ENCODE peak calls at places on chromosomes 4 and X, in six cellular contexts. R is GM13976, M is left lung, F is neural progenitor cell, N is cardiac muscle cell, G is fibroblast of pulmonary artery. S is an unnamed sample.

GRCh38 chrX:33725556-33726232 is 406.4 kb downstream of the FAM47A start:
- DNase-seq in R (peak; percentile 4), M (no peak), F (peak; percentile 72), N (no peak), G (peak; percentile 3), S (no peak)

GRCh38 chr4:119207051-119207450 is 5.5 kb upstream of the USP53 start:
- DNase-seq in R (no peak), M (no peak), F (no peak), N (peak; percentile 80), G (peak; percentile 76), S (no peak)

GRCh38 chrX:150566734-150567182 is 1.7 kb upstream of the MTM1 start:
- DNase-seq in R (no peak), M (no peak), F (peak; percentile 89), N (no peak), G (no peak), S (no peak)

GRCh38 chr4:126470862-126471261 is 1156.1 kb downstream of the FAT4 start:
- DNase-seq in R (no peak), M (no peak), F (no peak), N (peak; percentile 48), G (peak; percentile 83), S (no peak)

GRCh38 chr4:60314367-60314766 is 885.8 kb upstream of the ADGRL3 start:
- DNase-seq in R (no peak), M (no peak), F (no peak), N (no peak), G (no peak), S (no peak)

GRCh38 chr4:20254517-20255250 is 3.0 kb downstream of the SLIT2 start:
- DNase-seq in R (peak; percentile 35), M (peak; percentile 74), F (peak; percentile 75), N (peak; percentile 75), G (peak; percentile 61), S (no peak)

GRCh38 chr4:182240161-182241130 is 2.8 kb upstream of the TENM3 start:
- DNase-seq in R (no peak), M (no peak), F (peak; percentile 26), N (peak; percentile 71), G (peak; percentile 57), S (no peak)

GRCh38 chr4:188245651-188246050 is 106.4 kb downstream of the TRIML1 start:
- DNase-seq in R (no peak), M (no peak), F (peak; percentile 47), N (no peak), G (no peak), S (no peak)

GRCh38 chr4:25347971-25348370 is 29.1 kb upstream of the ANAPC4 start:
- DNase-seq in R (no peak), M (no peak), F (no peak), N (no peak), G (no peak), S (no peak)

GRCh38 chrX:130994671-130995070 is 63.5 kb upstream of the ARHGAP36 start:
- DNase-seq in R (peak; percentile 3), M (no peak), F (peak; percentile 58), N (peak; percentile 10), G (peak; percentile 12), S (no peak)

GRCh38 chr4:128590773-128591172 is 218.7 kb upstream of the JADE1 start:
- DNase-seq in R (no peak), M (no peak), F (no peak), N (peak; percentile 27), G (no peak), S (no peak)

GRCh38 chrX:10071451-10072163 is 85.2 kb upstream of the CLCN4 start:
- DNase-seq in R (no peak), M (no peak), F (no peak), N (no peak), G (peak; percentile 14), S (no peak)

GRCh38 chr4:155170569-155170968 is 37.9 kb upstream of the NPY2R start:
- DNase-seq in R (no peak), M (no peak), F (no peak), N (no peak), G (no peak), S (no peak)
- TF ChIP-seq CTCF in R (no peak), M (no peak), F (no peak), N (no peak), G (no peak), S (no peak)

DNA sequence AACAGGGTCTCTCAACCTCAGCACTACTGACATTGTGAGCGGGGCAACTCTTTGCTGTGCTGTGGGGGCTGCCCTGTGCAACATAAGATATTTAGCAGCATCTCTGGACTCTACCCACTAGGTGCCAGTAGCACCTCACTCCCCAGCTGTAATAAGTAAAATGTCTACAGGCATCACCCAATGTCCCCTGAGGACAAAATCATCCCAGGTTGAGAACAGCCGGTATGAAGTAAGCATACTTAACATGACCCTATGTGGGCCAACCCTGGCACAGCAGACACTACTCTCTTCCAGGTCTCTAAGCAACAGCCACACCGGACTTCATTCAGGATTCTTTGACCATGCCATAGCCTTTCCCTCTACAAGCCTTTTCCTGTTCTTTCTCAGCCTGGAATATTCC is 10.5 kb upstream of the MGST2 start:
- DNase-seq in R (no peak), M (no peak), F (peak; percentile 33), N (peak; percentile 73), G (peak; percentile 82), S (no peak)
- TF ChIP-seq CTCF in R (peak; percentile 27), M (peak; percentile 27), F (peak; percentile 41), N (peak; percentile 45), G (peak; percentile 62), S (no peak)

GRCh38 chr4:40980318-40980883 is 230.6 kb downstream of the NSUN7 start:
- DNase-seq in R (no peak), M (no peak), F (peak; percentile 54), N (peak; percentile 46), G (peak; percentile 58), S (no peak)
- TF ChIP-seq CTCF in R (peak; percentile 32), M (peak; percentile 24), F (peak; percentile 62), N (peak; percentile 55), G (peak; percentile 66), S (no peak)

DNA sequence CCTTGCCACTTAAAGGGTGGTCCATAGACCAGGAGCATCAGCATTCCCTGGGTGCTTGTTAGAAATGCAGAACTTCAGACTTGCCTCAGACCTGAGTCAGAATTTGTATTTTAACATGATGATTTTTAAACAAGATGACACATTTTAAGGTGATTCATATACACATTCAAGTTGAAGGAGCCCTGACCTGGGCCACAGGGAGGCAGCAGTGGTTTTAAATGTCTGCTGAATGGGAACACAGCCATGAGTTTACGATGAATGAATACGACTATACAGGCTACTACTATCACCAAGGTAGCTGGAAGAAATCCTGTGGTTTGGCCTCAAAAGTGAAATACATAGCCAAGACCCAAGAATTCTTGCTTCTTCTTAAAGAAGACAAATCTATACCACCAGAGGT is 2.9 kb downstream of the HDAC8 start:
- DNase-seq in R (no peak), M (no peak), F (no peak), N (peak; percentile 84), G (peak; percentile 79), S (no peak)
- TF ChIP-seq CTCF in R (no peak), M (no peak), F (no peak), N (peak; percentile 38), G (peak; percentile 32), S (no peak)

DNA sequence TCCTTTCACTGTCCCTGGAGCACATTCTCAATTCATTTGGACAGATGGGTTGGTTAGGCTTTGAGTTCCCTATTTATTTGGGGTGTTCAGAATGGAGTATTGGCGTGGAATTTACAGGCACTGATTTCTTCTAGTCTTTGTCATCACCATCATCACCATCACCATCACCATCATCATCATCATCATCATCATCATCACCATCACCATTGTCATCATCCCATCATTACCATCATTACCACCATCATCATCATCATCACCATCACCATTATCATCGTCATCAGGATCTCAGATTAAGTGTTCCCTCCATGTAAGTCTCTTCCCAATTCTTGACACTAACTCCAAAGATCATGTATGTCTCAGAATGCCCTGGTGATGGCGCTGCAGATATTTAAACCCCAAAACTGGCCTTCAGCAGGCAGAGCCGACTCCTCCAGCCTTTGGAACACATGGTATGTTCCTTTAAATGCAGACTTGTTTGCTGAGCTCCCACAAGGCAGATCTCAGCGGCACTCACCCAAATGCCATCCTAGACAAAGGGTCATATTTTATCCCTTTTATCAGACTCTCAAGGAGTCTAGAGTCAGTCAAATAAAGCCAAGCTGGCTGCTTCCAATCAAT is 19.8 kb upstream of the FAM9A start:
- DNase-seq in R (no peak), M (no peak), F (peak; percentile 69), N (peak; percentile 52), G (peak; percentile 22), S (no peak)
- TF ChIP-seq CTCF in R (no peak), M (no peak), F (peak; percentile 64), N (peak; percentile 22), G (peak; percentile 8), S (no peak)

GRCh38 chrX:40544343-40545250 is 36.2 kb upstream of the ATP6AP2 start:
- DNase-seq in R (no peak), M (no peak), F (no peak), N (peak; percentile 25), G (peak; percentile 8), S (no peak)

GRCh38 chrX:40542208-40542607 is 38.6 kb upstream of the ATP6AP2 start:
- DNase-seq in R (no peak), M (no peak), F (no peak), N (no peak), G (no peak), S (no peak)

GRCh38 chrX:40542972-40543371 is 37.8 kb upstream of the ATP6AP2 start:
- DNase-seq in R (no peak), M (no peak), F (no peak), N (no peak), G (no peak), S (no peak)

GRCh38 chrX:40546870-40547269 is 33.9 kb upstream of the ATP6AP2 start:
- DNase-seq in R (no peak), M (no peak), F (no peak), N (no peak), G (no peak), S (no peak)

DNA sequence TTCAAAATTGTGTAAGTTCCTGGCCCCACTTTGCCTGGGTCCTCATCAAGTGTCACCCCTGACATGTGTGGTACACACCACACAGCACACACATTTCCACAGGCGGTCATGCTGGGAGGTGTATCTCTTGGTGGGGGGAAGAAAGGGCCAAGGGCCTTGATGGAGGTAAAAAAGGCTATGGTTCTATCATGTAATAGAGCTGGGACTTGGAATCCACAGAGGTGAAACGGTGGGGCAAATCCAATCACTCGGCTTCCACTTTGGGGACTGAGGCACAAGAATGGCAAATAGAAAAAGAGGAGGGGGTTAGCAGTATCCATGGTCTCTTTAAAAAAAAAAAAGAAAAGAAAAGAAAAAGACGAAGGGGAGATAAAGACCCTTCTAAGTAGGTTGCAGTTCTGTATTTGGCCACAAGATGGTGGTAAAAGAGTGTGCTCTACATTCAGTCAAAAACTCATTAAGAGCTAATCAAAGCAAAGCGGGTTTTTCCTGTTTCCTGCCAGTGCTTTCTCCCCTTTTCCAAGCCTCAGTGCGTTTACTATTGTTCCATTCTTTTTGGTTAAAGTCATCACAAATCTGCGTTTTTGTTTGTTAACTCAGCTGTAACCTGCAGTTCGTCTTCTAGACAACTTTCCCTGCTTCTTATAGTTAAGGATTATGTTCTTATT is 37.0 kb upstream of the ATP6AP2 start:
- DNase-seq in R (peak; percentile 37), M (no peak), F (peak; percentile 90), N (peak; percentile 65), G (peak; percentile 64), S (no peak)
- TF ChIP-seq CTCF in R (peak; percentile 61), M (peak; percentile 90), F (peak; percentile 86), N (peak; percentile 62), G (peak; percentile 70), S (no peak)